ENCODE peak calls at places on chromosome 20, in five cellular contexts. N is heart right ventricle; G is OCI-LY7; D is dorsolateral prefrontal cortex; P is CD4-positive, alpha-beta T cell. M is an unnamed sample.

GRCh38 chr20:13276945-13277582 is 56.0 kb downstream of the ISM1 start:
- DNase-seq in G (no peak), P (no peak), N (no peak), D (no peak), M (no peak)

GRCh38 chr20:64080013-64080812 is at the start of gene OPRL1:
- DNase-seq in N (no peak), G (no peak), P (peak), D (no peak), M (no peak)

GRCh38 chr20:7608246-7608645 is 332.0 kb downstream of the HAO1 start:
- DNase-seq in P (no peak), N (no peak), D (no peak), G (peak), M (no peak)

GRCh38 chr20:62843656-62844055 is 18.0 kb downstream of the TCFL5 start:
- DNase-seq in G (no peak), D (no peak), P (no peak), N (no peak), M (no peak)

GRCh38 chr20:35592339-35592960 is 23.2 kb upstream of the SPAG4 start:
- DNase-seq in D (no peak), P (no peak), N (no peak), G (no peak), M (no peak)

GRCh38 chr20:35629432-35630145 is 14.0 kb downstream of the SPAG4 start:
- DNase-seq in P (no peak), G (no peak), D (no peak), N (no peak), M (no peak)

GRCh38 chr20:63703471-63703975 is 4.3 kb downstream of the ARFRP1 start:
- DNase-seq in G (no peak), D (no peak), N (no peak), P (no peak), M (peak)

GRCh38 chr20:46251211-46251673 is 57.1 kb downstream of the CDH22 start:
- DNase-seq in D (no peak), N (no peak), P (no peak), G (no peak), M (no peak)

GRCh38 chr20:31808481-31808880 is 10.7 kb upstream of the MYLK2 start:
- DNase-seq in D (no peak), N (no peak), P (no peak), G (no peak), M (no peak)

GRCh38 chr20:5504061-5504739 is 187.4 kb upstream of the PROKR2 start:
- DNase-seq in G (no peak), P (no peak), D (peak), N (peak), M (peak)

GRCh38 chr20:10005885-10006284 is 28.9 kb upstream of the ANKEF1 start:
- DNase-seq in G (no peak), P (no peak), N (no peak), D (no peak), M (no peak)

GRCh38 chr20:924639-925038 is 8.5 kb upstream of the ANGPT4 start:
- DNase-seq in G (no peak), D (no peak), N (no peak), P (no peak), M (no peak)

GRCh38 chr20:47432251-47433210 is 69.2 kb upstream of the NCOA3 start:
- DNase-seq in N (no peak), D (no peak), G (no peak), P (no peak), M (no peak)

GRCh38 chr20:8132632-8133587 is 844 bp downstream of the PLCB1 start:
- DNase-seq in P (peak), D (peak), G (peak), N (peak), M (peak)

GRCh38 chr20:36440370-36441026 is 100.8 kb upstream of the MYL9 start:
- DNase-seq in G (no peak), P (no peak), D (no peak), N (no peak), M (no peak)

GRCh38 chr20:916825-917224 is 691 bp upstream of the ANGPT4 start:
- DNase-seq in D (no peak), G (no peak), N (no peak), P (no peak), M (no peak)

GRCh38 chr20:20814685-20815084 is 102.2 kb upstream of the RALGAPA2 start:
- DNase-seq in P (no peak), D (no peak), G (no peak), N (no peak), M (no peak)

GRCh38 chr20:54368578-54368977 is 106.8 kb upstream of the DOK5 start:
- DNase-seq in P (no peak), D (no peak), N (no peak), G (no peak), M (no peak)

DNA sequence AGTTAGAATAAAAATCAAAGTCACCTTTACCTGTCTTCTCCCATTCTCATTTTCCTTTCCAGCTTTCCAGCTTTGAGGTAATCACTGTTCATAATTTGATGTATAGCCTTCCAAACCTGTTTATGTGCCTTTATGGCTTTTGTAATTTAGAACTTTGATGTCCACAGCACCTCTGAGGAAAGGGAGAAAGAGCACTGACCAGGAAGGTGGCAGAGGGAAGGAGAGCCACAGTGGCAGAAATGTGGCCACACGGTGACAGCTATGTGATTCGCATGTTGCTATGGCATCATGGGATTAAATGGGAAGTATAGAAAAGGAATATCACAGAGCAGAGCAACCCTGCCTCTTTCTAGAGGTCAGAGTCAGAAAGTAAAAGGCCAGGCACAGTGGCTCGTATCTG is 51.7 kb upstream of the PLCG1 start:
- DNase-seq in P (no peak), G (no peak), N (no peak), D (no peak), M (no peak)
- H3K27ac ChIP-seq in P (no peak), G (no peak), N (no peak), D (no peak), M (no peak)

DNA sequence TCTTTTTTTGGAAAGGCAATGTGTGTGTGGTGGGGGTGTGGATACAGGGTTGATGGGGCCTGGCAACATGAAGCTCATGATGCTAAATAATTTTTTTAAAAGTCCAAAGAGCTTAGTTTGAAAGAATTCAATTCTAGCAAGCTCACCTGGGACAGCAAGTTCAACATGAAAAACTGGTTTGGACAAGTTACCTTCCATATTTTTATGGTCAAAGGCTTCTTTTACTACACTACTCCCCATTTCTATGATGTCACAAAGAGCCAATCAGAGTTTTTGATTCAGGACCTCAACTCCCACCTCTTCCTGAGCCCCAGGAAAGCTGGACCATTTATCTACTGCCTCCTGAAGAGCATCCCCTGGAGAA is 66.1 kb upstream of the CTNNBL1 start:
- DNase-seq in G (no peak), D (no peak), N (no peak), P (no peak), M (no peak)
- H3K27ac ChIP-seq in G (no peak), D (no peak), N (no peak), P (no peak), M (no peak)

DNA sequence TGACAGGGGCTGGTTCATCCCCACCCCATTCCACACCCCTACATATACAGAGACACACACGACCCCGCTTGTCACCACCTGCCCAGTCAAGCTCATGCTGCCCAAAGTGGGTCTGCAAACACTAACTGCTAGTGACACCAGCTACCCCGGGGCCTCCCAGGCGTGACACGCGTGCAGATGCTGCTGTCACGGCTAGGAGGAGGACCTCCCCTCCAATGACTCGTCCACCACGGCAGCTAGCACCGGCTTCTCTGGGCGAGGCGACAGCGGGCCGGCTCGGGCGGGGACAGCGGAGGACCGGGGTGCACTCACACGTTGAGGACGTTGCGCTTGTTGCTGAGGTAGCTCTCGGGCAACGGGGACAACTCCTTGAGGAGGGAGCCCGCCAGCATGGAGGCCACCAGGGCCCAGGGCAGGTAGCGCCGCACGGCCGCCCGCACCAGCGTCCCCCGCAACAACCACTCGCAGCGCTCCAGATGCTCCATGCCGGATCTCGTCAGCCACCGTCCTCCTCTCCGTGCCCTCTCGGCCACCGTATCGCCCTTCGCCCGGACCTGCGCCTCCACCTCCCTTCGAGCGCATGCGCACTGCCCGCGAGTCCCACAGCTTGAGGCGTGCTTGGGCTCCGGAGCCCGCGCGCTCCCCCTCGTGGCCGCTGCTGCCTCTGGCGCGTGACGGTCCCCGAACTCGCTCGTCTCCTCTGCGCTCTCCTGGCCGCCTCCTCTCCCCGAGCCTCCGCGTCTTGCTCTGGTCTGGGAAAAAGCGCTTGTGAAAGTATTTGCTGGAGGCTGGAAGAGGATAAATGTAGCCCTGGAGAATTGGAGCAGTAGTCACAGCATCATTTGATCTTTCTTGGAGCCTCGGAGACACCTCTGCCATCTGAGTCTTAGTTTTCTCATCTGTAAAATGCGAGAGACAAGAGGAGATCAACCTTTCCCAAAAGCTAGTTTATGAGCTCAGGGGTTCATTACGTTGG is at the start of gene FITM2:
- DNase-seq in P (peak), D (peak), N (peak), G (peak), M (peak)
- H3K27ac ChIP-seq in P (peak), D (peak), N (peak), G (no peak), M (no peak)

DNA sequence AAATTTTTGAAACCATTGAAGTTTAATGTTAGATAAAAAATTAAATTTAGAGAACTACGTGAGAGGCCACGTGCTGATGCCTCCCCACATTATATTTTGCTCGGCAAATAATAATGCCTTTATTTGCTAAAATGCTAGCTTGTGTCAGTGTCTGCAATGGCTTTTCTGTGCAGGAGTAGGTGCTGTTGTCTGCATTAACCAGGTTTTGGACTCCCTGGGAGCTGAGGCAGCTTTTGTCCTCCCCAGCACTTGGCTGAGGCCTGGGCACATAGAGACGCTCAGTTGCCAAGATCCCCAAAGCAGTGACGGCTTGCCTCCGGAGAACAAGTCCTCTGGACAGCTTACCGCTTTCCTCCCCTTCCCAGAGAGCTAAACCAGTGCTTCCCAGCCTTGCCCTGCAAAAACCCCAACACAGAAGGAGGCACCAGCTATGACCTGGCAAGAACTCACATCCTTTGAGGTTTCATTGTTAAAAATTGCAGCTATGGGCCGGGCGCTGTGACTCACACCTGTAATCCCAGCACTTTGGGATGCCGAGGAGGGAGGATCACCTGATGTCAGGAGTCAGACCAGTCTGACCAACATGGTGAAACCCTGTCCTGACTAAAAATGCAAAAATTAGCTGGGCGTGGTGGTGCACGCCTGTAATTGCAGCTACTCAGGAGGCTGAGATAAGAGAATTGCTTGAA is 59.9 kb downstream of the KAT14 start:
- DNase-seq in P (no peak), G (no peak), N (no peak), D (no peak), M (no peak)
- H3K27ac ChIP-seq in P (no peak), G (no peak), N (no peak), D (no peak), M (no peak)

GRCh38 chr20:58141496-58141895 is 87.0 kb downstream of the ANKRD60 start:
- DNase-seq in G (no peak), N (no peak), P (no peak), D (peak), M (peak)
- H3K27ac ChIP-seq in G (no peak), N (no peak), P (no peak), D (peak), M (no peak)

GRCh38 chr20:3900187-3900604 is 11.0 kb downstream of the PANK2 start:
- DNase-seq in P (no peak), N (no peak), G (no peak), D (no peak), M (no peak)
- H3K27ac ChIP-seq in P (no peak), N (no peak), G (peak), D (no peak), M (no peak)

GRCh38 chr20:23878787-23879186 is 761 bp downstream of the CST5 start:
- DNase-seq in P (no peak), D (no peak), N (no peak), G (no peak), M (no peak)
- H3K27ac ChIP-seq in P (no peak), D (no peak), N (no peak), G (no peak), M (no peak)

GRCh38 chr20:49542514-49542991 is 25.4 kb downstream of the PTGIS start:
- DNase-seq in N (no peak), D (no peak), P (no peak), G (no peak), M (no peak)

GRCh38 chr20:49540232-49540620 is 27.7 kb downstream of the PTGIS start:
- DNase-seq in N (no peak), G (no peak), D (no peak), P (no peak), M (no peak)

GRCh38 chr20:49540696-49541435 is 27.1 kb downstream of the PTGIS start:
- DNase-seq in P (no peak), D (no peak), G (no peak), N (no peak), M (no peak)

GRCh38 chr20:49543071-49543857 is 24.7 kb downstream of the PTGIS start:
- DNase-seq in G (no peak), P (no peak), N (no peak), D (no peak), M (no peak)

GRCh38 chr20:49541733-49542513 is 26.0 kb downstream of the PTGIS start:
- DNase-seq in N (peak), G (peak), D (peak), P (peak), M (peak)
- H3K27ac ChIP-seq in N (no peak), G (no peak), D (no peak), P (no peak), M (peak)

M was measured in aorta.